ENCODE peak calls at places on chromosomes 6 and 20, in nine cellular contexts. L is CD4-positive, CD25-positive, alpha-beta regulatory T cell; Q is C1 segment of cervical spinal cord; J is ovary; W is stimulated activated CD4-positive, alpha-beta T cell treated with anti-CD3 and anti-CD28 coated beads, Interleukin-12 subunit alpha, Interleukin-12 subunit beta, amount 100 ng/mL, for 4 hours; K is lung microvascular endothelial cell; Y is HuH-7.5; T is GM20000; C is OCI-M1. V is an unnamed sample.

GRCh38 chr6:85684125-85684808 is 41.6 kb upstream of the SYNCRIP start:
- DNase-seq in L (no peak), Q (no peak), J (no peak), W (no peak), K (no peak), Y (no peak), T (no peak), C (peak), V (no peak)

GRCh38 chr20:31663838-31664695 is 26.4 kb downstream of the COX4I2 start:
- DNase-seq in L (no peak), Q (peak), J (no peak), W (no peak), K (no peak), Y (peak), T (no peak), C (no peak), V (peak)

GRCh38 chr6:43213431-43213830 is 15.8 kb downstream of the DNPH1 start:
- DNase-seq in L (no peak), Q (no peak), J (peak), W (no peak), K (no peak), Y (no peak), T (no peak), C (no peak), V (no peak)

GRCh38 chr6:170039156-170040114 is 251.4 kb downstream of the DLL1 start:
- DNase-seq in L (no peak), Q (no peak), J (no peak), W (no peak), K (no peak), Y (no peak), T (no peak), C (no peak), V (no peak)

GRCh38 chr6:9494864-9495263 is 920.0 kb downstream of the TFAP2A start:
- DNase-seq in L (no peak), Q (no peak), J (no peak), W (no peak), K (no peak), Y (no peak), T (no peak), C (no peak), V (no peak)

GRCh38 chr6:43368517-43369160 is 808 bp downstream of the ZNF318 start:
- DNase-seq in L (no peak), Q (peak), J (peak), W (peak), K (peak), Y (peak), T (peak), C (peak), V (no peak)

GRCh38 chr6:140160494-140160893 is 786.0 kb upstream of the CITED2 start:
- DNase-seq in L (no peak), Q (no peak), J (no peak), W (no peak), K (no peak), Y (no peak), T (no peak), C (no peak), V (no peak)

GRCh38 chr6:12324096-12324495 is 33.9 kb downstream of the EDN1 start:
- DNase-seq in L (no peak), Q (no peak), J (no peak), W (no peak), K (peak), Y (peak), T (no peak), C (no peak), V (no peak)

GRCh38 chr20:38165966-38166706 is 1.1 kb upstream of the TGM2 start:
- DNase-seq in L (no peak), Q (no peak), J (no peak), W (no peak), K (peak), Y (no peak), T (no peak), C (no peak), V (no peak)

GRCh38 chr6:113048741-113049140 is 701.6 kb downstream of the RFPL4B start:
- DNase-seq in L (no peak), Q (no peak), J (no peak), W (no peak), K (peak), Y (no peak), T (no peak), C (no peak), V (no peak)

GRCh38 chr6:27081931-27082330 is 165.6 kb upstream of the PRSS16 start:
- DNase-seq in L (no peak), Q (no peak), J (no peak), W (no peak), K (no peak), Y (no peak), T (no peak), C (no peak), V (no peak)

GRCh38 chr6:7728855-7729590 is 3.1 kb downstream of the BMP6 start:
- DNase-seq in L (no peak), Q (no peak), J (no peak), W (no peak), K (peak), Y (no peak), T (no peak), C (no peak), V (no peak)

GRCh38 chr20:35871311-35871771 is 83.0 kb downstream of the SCAND1 start:
- DNase-seq in L (no peak), Q (no peak), J (peak), W (no peak), K (peak), Y (no peak), T (no peak), C (peak), V (no peak)

GRCh38 chr6:29112135-29112534 is 4.3 kb downstream of the OR2J3 start:
- DNase-seq in L (no peak), Q (no peak), J (no peak), W (no peak), K (no peak), Y (no peak), T (no peak), C (peak), V (no peak)

GRCh38 chr20:17680836-17681740 is 954 bp downstream of the RRBP1 start:
- DNase-seq in L (peak), Q (peak), J (peak), W (peak), K (peak), Y (peak), T (peak), C (peak), V (peak)

GRCh38 chr20:23031346-23031745 is 3.8 kb upstream of the SSTR4 start:
- DNase-seq in L (no peak), Q (no peak), J (no peak), W (no peak), K (no peak), Y (no peak), T (no peak), C (no peak), V (no peak)

GRCh38 chr6:30881987-30882763 is 2.1 kb upstream of the DDR1 start:
- DNase-seq in L (no peak), Q (peak), J (peak), W (no peak), K (no peak), Y (no peak), T (peak), C (no peak), V (no peak)

GRCh38 chr6:30990422-30991086 is 7.0 kb downstream of the MUC21 start:
- DNase-seq in L (peak), Q (no peak), J (no peak), W (peak), K (no peak), Y (no peak), T (no peak), C (peak), V (no peak)

GRCh38 chr20:62066983-62067433 is 1.3 kb upstream of the TAF4 start:
- DNase-seq in L (no peak), Q (peak), J (peak), W (no peak), K (peak), Y (peak), T (peak), C (no peak), V (peak)

GRCh38 chr20:56503911-56504310 is 20.6 kb upstream of the FAM209A start:
- DNase-seq in L (no peak), Q (no peak), J (no peak), W (no peak), K (no peak), Y (no peak), T (no peak), C (no peak), V (no peak)

GRCh38 chr20:64223526-64224067 is 32.0 kb upstream of the PCMTD2 start:
- DNase-seq in L (no peak), Q (peak), J (peak), W (no peak), K (no peak), Y (no peak), T (no peak), C (no peak), V (peak)

GRCh38 chr20:48359692-48360337 is 468.0 kb downstream of the PREX1 start:
- DNase-seq in L (no peak), Q (no peak), J (no peak), W (no peak), K (no peak), Y (no peak), T (peak), C (no peak), V (no peak)

GRCh38 chr6:8157839-8158238 is 55.5 kb upstream of the EEF1E1 start:
- DNase-seq in L (no peak), Q (no peak), J (no peak), W (no peak), K (no peak), Y (no peak), T (no peak), C (no peak), V (no peak)

GRCh38 chr6:70985151-70985550 is 28.3 kb upstream of the B3GAT2 start:
- DNase-seq in L (no peak), Q (no peak), J (no peak), W (no peak), K (no peak), Y (no peak), T (no peak), C (peak), V (no peak)

GRCh38 chr20:57996936-57997629 is 231.4 kb downstream of the ANKRD60 start:
- DNase-seq in L (no peak), Q (no peak), J (no peak), W (no peak), K (peak), Y (peak), T (no peak), C (no peak), V (no peak)

GRCh38 chr6:130535242-130535641 is 169.4 kb downstream of the TMEM200A start:
- DNase-seq in L (no peak), Q (no peak), J (no peak), W (no peak), K (no peak), Y (no peak), T (no peak), C (no peak), V (no peak)

GRCh38 chr20:38726849-38727601 is 2.7 kb downstream of the SLC32A1 start:
- DNase-seq in L (peak), Q (no peak), J (no peak), W (peak), K (peak), Y (peak), T (peak), C (peak), V (peak)

GRCh38 chr20:38286586-38287502 is 17.1 kb upstream of the BPI start:
- DNase-seq in L (no peak), Q (peak), J (no peak), W (no peak), K (no peak), Y (no peak), T (no peak), C (no peak), V (peak)

GRCh38 chr20:1005452-1006027 is 3.4 kb upstream of the RSPO4 start:
- DNase-seq in L (no peak), Q (no peak), J (no peak), W (peak), K (peak), Y (peak), T (peak), C (peak), V (no peak)

GRCh38 chr20:2755451-2756055 is 44.9 kb downstream of the CPXM1 start:
- DNase-seq in L (no peak), Q (no peak), J (no peak), W (no peak), K (no peak), Y (no peak), T (no peak), C (no peak), V (no peak)

GRCh38 chr6:121285041-121285440 is 49.2 kb downstream of the TBC1D32 start:
- DNase-seq in L (no peak), Q (no peak), J (no peak), W (no peak), K (peak), Y (no peak), T (no peak), C (no peak), V (no peak)

GRCh38 chr6:155311076-155311475 is 3.2 kb downstream of the TFB1M start:
- DNase-seq in L (no peak), Q (no peak), J (no peak), W (no peak), K (peak), Y (no peak), T (no peak), C (no peak), V (no peak)

GRCh38 chr20:4802023-4802422 is 80.3 kb downstream of the PRND start:
- DNase-seq in L (no peak), Q (no peak), J (no peak), W (no peak), K (no peak), Y (no peak), T (no peak), C (no peak), V (no peak)

GRCh38 chr6:93407186-93407585 is 12.2 kb downstream of the EPHA7 start:
- DNase-seq in L (no peak), Q (no peak), J (no peak), W (no peak), K (peak), Y (no peak), T (no peak), C (peak), V (no peak)

GRCh38 chr6:31734247-31734702 is 2.1 kb downstream of the CLIC1 start:
- DNase-seq in L (no peak), Q (no peak), J (no peak), W (no peak), K (no peak), Y (no peak), T (no peak), C (no peak), V (no peak)

GRCh38 chr20:32780749-32781402 is 18.7 kb downstream of the DNMT3B start:
- DNase-seq in L (no peak), Q (peak), J (no peak), W (no peak), K (no peak), Y (no peak), T (no peak), C (no peak), V (peak)